ENCODE peak calls at places on chromosome 22, in six cellular contexts. H is lower lobe of right lung, D is left lung, Y is esophagus muscularis mucosa, F is left ventricle myocardium inferior, P is fibroblast of lung. K is an unnamed sample.

GRCh38 chr22:32281092-32281491 is 25.9 kb upstream of the SLC5A4 start:
- DNase-seq in H (no peak), D (no peak), Y (no peak), F (no peak), P (no peak), K (peak; percentile 79)

GRCh38 chr22:23522642-23523251 is 57.3 kb downstream of the IGLL1 start:
- DNase-seq in H (peak; percentile 39), D (no peak), Y (no peak), F (no peak), P (no peak), K (no peak)

GRCh38 chr22:30490399-30490798 is 15.1 kb downstream of the SEC14L4 start:
- DNase-seq in H (peak; percentile 46), D (no peak), Y (no peak), F (no peak), P (no peak), K (no peak)

GRCh38 chr22:47398921-47399790 is 636.7 kb downstream of the TBC1D22A start:
- DNase-seq in H (no peak), D (no peak), Y (no peak), F (no peak), P (no peak), K (no peak)

GRCh38 chr22:44380716-44381500 is 68.2 kb upstream of the SHISAL1 start:
- DNase-seq in H (peak; percentile 19), D (no peak), Y (no peak), F (no peak), P (no peak), K (no peak)

GRCh38 chr22:45112136-45112879 is 51.4 kb upstream of the NUP50 start:
- DNase-seq in H (no peak), D (no peak), Y (no peak), F (no peak), P (peak; percentile 4), K (peak; percentile 11)

GRCh38 chr22:44286673-44287072 is 26.1 kb downstream of the SHISAL1 start:
- DNase-seq in H (no peak), D (no peak), Y (no peak), F (no peak), P (no peak), K (no peak)

GRCh38 chr22:50579752-50580151 is 1.5 kb upstream of the CPT1B start:
- DNase-seq in H (no peak), D (no peak), Y (no peak), F (no peak), P (no peak), K (no peak)

GRCh38 chr22:36053242-36054147 is 24.9 kb upstream of the RBFOX2 start:
- DNase-seq in H (no peak), D (no peak), Y (no peak), F (no peak), P (no peak), K (no peak)

GRCh38 chr22:30392661-30393321 is 4.0 kb upstream of the SEC14L2 start:
- DNase-seq in H (no peak), D (peak; percentile 46), Y (no peak), F (no peak), P (no peak), K (no peak)

GRCh38 chr22:36252754-36253522 is at the start of gene APOL1:
- DNase-seq in H (no peak), D (no peak), Y (no peak), F (peak; percentile 37), P (peak; percentile 49), K (no peak)

GRCh38 chr22:47587861-47588582 is 825.6 kb downstream of the TBC1D22A start:
- DNase-seq in H (no peak), D (no peak), Y (no peak), F (no peak), P (no peak), K (no peak)

GRCh38 chr22:35995772-35996171 is 32.9 kb downstream of the RBFOX2 start:
- DNase-seq in H (no peak), D (peak; percentile 52), Y (peak; percentile 94), F (peak; percentile 77), P (peak; percentile 99), K (peak; percentile 9)

GRCh38 chr22:36619797-36620390 is 83.7 kb downstream of the CACNG2 start:
- DNase-seq in H (no peak), D (no peak), Y (no peak), F (no peak), P (no peak), K (no peak)

GRCh38 chr22:22822106-22822505 is 65.5 kb upstream of the IGLL5 start:
- DNase-seq in H (no peak), D (no peak), Y (peak; percentile 78), F (no peak), P (no peak), K (no peak)

GRCh38 chr22:33299245-33299956 is 241.2 kb upstream of the SYN3 start:
- DNase-seq in H (no peak), D (no peak), Y (no peak), F (no peak), P (no peak), K (no peak)

GRCh38 chr22:19035474-19036228 is 86.6 kb downstream of the DGCR2 start:
- DNase-seq in H (peak; percentile 43), D (no peak), Y (no peak), F (no peak), P (peak; percentile 8), K (no peak)

DNA sequence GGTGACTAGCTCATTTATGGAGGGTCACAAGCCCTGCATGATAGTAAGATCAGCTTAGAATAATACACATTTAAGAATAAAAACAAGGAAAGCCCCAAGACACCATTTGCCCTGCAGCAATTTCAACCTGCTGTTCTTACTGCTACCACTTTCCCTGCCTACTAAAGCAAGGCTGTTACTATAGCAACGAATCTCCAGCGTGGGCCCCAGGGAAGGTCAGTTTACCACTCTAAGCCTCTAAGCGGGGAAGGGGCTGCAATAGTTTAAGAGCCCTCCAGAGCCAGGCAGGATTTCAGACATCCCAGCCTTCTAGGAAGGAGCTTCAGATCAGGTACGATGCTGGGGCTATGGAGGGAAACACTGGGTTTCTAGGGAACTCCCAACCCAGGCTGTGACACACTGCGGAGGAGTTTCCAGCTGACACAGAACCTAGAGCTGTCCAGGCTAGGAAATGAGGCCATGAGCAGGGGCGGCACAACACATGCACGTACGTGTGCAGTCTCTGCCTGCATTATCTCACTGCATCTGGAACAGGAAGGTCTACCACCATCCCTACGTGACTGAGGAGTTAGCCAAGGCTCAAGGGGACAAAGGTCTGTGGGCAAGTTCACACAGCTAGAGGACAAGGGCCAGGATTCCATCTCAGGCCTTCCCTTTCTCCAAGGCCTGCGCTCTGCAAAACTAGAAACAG is 20.5 kb downstream of the HPS4 start:
- DNase-seq in H (no peak), D (no peak), Y (no peak), F (no peak), P (no peak), K (no peak)
- H3K27ac ChIP-seq in H (no peak overlapping the region), D (no peak overlapping the region), Y (no peak overlapping the region), F (no peak overlapping the region), P (no peak overlapping the region), K (peak overlapping the region; percentile 57)

GRCh38 chr22:40679964-40680818 is 907 bp downstream of the MCHR1 start:
- DNase-seq in H (no peak), D (no peak), Y (no peak), F (no peak), P (no peak), K (no peak)
- TF ChIP-seq CTCF in H (no peak), D (no peak), Y (no peak), F (no peak), P (no peak), K (no peak)

GRCh38 chr22:39039306-39040126 is 1.1 kb upstream of the APOBEC3F start:
- DNase-seq in H (no peak), D (no peak), Y (no peak), F (no peak), P (no peak), K (no peak)
- H3K27ac ChIP-seq in H (peak overlapping the region; percentile 86), D (no peak overlapping the region), Y (peak overlapping the region; percentile 89), F (peak overlapping the region; percentile 89), P (no peak overlapping the region), K (peak overlapping the region; percentile 86)

GRCh38 chr22:29320546-29320945 is 5.0 kb upstream of the RASL10A start:
- DNase-seq in H (no peak), D (no peak), Y (no peak), F (no peak), P (no peak), K (no peak)
- TF ChIP-seq CTCF in H (no peak), D (no peak), Y (no peak), F (peak; percentile 13), P (peak; percentile 18), K (peak; percentile 19)

GRCh38 chr22:42645938-42646568 is 3.1 kb downstream of the CYB5R3 start:
- DNase-seq in H (no peak), D (peak; percentile 58), Y (no peak), F (no peak), P (no peak), K (no peak)
- H3K27ac ChIP-seq in H (peak overlapping the region; percentile 95), D (peak overlapping the region; percentile 89), Y (peak overlapping the region; percentile 96), F (peak overlapping the region; percentile 94), P (peak overlapping the region; percentile 43), K (peak overlapping the region; percentile 90)

DNA sequence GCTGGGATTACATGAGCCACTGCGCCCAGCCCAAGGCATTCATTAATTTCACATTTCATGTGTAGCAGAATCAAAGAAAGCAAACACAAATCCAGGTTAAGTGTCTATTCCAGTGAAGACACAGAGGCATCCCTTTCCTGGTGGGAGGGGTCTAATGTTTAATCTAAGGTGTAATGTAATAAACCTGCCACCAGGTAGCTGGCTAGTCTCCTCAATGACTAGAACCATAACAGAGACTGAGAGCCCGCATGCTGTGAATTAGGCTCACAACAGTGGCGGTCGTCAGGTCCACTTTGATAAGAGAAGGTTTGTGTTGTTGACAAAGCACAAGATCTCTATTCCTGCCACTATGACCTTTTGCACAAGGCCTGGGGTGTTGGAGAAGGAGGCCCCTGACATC is 64.2 kb upstream of the ADA2 start:
- DNase-seq in H (no peak), D (no peak), Y (no peak), F (no peak), P (no peak), K (no peak)
- TF ChIP-seq CTCF in H (no peak), D (no peak), Y (no peak), F (no peak), P (no peak), K (no peak)

GRCh38 chr22:26942301-26942927 is 285.0 kb downstream of the MIAT start:
- DNase-seq in H (no peak), D (no peak), Y (no peak), F (no peak), P (no peak), K (no peak)
- H3K27ac ChIP-seq in H (no peak overlapping the region), D (no peak overlapping the region), Y (no peak overlapping the region), F (no peak overlapping the region), P (no peak overlapping the region), K (no peak overlapping the region)